ENCODE peak calls at places on chromosomes 2 and 18, in nine cellular contexts. W is IMR-90, D is heart right ventricle, F is tibial nerve, I is sigmoid colon, S is fibroblast of lung, P is hepatocyte, G is left lung, Q is spleen. E is an unnamed sample.

GRCh38 chr18:48058486-48058885 is 128.0 kb upstream of the SMAD2 start:
- DNase-seq in Q (peak; percentile 52), G (no peak), F (no peak), I (no peak), S (no peak), P (no peak), W (no peak), D (no peak), E (no peak)

GRCh38 chr18:67509711-67510110 is 6.8 kb downstream of the DSEL start:
- DNase-seq in D (no peak), I (no peak), P (no peak), F (no peak), S (peak; percentile 89), G (no peak), Q (no peak), W (peak; percentile 85), E (no peak)

GRCh38 chr18:433297-433696 is 67.2 kb downstream of the COLEC12 start:
- DNase-seq in S (no peak), G (no peak), I (no peak), Q (no peak), P (no peak), D (no peak), F (no peak), W (peak; percentile 24), E (no peak)

GRCh38 chr2:65980531-65980930 is 454.4 kb upstream of the MEIS1 start:
- DNase-seq in S (no peak), Q (no peak), G (no peak), D (no peak), I (no peak), W (no peak), F (no peak), P (no peak), E (no peak)

GRCh38 chr2:17401096-17401495 is 117.1 kb downstream of the RAD51AP2 start:
- DNase-seq in Q (no peak), S (no peak), W (no peak), P (no peak), G (no peak), D (no peak), I (no peak), F (no peak), E (no peak)

GRCh38 chr2:120531863-120532600 is 186.1 kb downstream of the INHBB start:
- DNase-seq in S (peak; percentile 84), F (peak; percentile 57), G (no peak), Q (peak; percentile 66), D (no peak), P (no peak), I (peak; percentile 55), W (no peak), E (no peak)

GRCh38 chr18:4454548-4455112 is 477 bp downstream of the DLGAP1 start:
- DNase-seq in G (no peak), P (peak; percentile 9), S (no peak), D (no peak), Q (no peak), W (no peak), I (no peak), F (no peak), E (no peak)

GRCh38 chr2:85649201-85650190 is 18.5 kb downstream of the SFTPB start:
- DNase-seq in P (no peak), G (no peak), I (no peak), W (peak; percentile 79), S (peak; percentile 83), Q (no peak), D (no peak), F (no peak), E (no peak)

GRCh38 chr2:9473985-9474360 is 378 bp upstream of the IAH1 start:
- DNase-seq in S (no peak), I (peak; percentile 84), G (peak; percentile 59), F (no peak), W (no peak), D (peak; percentile 54), Q (peak; percentile 94), P (peak; percentile 47), E (peak; percentile 70)

DNA sequence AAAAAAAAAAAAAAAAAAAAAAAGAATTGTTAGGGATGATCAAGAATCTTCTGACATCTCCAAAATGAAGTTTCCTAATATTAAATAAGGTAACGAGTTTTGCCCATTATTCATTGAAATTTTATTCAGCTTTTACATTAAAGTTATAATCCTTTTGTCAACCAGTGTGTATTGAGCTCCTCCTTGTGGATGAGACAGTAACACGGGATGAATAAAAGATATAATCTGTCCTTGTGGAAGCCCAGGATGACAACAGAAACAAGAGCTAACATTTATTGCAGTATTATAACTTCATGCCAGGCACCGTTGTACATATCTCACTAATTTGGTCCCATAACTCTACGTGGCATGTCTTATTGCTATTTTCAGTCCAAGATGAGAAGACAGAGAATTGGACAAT is 33.4 kb upstream of the SERPINB7 start:
- DNase-seq in I (no peak), W (peak; percentile 61), Q (no peak), P (no peak), S (peak; percentile 30), D (no peak), F (no peak), G (no peak), E (no peak)
- TF ChIP-seq CTCF in I (no peak), W (peak; percentile 75), Q (no peak), P (peak; percentile 54), S (peak; percentile 44), D (no peak), F (no peak), G (no peak), E (no peak)

GRCh38 chr2:173192071-173192470 is 116.4 kb downstream of the MAP3K20 start:
- DNase-seq in Q (no peak), F (no peak), P (no peak), D (no peak), G (no peak), W (no peak), S (no peak), I (no peak), E (no peak)

GRCh38 chr2:173193925-173194324 is 118.3 kb downstream of the MAP3K20 start:
- DNase-seq in I (no peak), W (peak; percentile 53), Q (no peak), D (no peak), F (no peak), S (peak; percentile 27), P (no peak), G (no peak), E (no peak)

GRCh38 chr2:173196080-173196479 is 120.4 kb downstream of the MAP3K20 start:
- DNase-seq in P (no peak), F (no peak), D (no peak), I (no peak), S (no peak), G (no peak), Q (no peak), W (no peak), E (no peak)

GRCh38 chr2:173196638-173197037 is 121.0 kb downstream of the MAP3K20 start:
- DNase-seq in W (no peak), F (no peak), D (no peak), G (no peak), S (no peak), I (no peak), Q (no peak), P (no peak), E (no peak)

DNA sequence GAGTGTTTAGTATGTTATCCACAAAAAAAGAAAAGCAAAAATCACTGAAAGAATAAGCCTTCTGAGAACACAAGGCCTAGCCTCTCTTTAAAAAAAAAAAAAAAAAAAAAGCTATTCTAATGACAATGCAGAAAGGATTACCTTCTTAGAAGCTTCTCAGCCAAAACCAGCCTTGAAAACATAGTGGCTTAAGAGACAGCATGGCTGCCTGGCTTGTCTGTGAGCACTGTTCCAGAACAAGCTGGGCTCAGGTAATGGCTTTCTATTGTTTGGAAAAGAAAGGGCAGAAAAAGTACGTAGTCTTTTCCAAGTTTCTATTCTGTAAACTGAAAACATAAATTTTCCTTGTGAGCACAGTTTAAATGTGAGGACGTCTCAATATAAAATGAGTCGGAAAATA is 119.5 kb downstream of the MAP3K20 start:
- DNase-seq in D (no peak), G (no peak), I (no peak), W (no peak), Q (no peak), P (no peak), F (no peak), S (no peak), E (no peak)
- H3K4me1 ChIP-seq in D (peaks cover 80% of the 10 kb centered on the region), G (no peaks in the 10 kb centered on the region), I (no peaks in the 10 kb centered on the region), W (peaks cover 16% of the 10 kb centered on the region), Q (no peaks in the 10 kb centered on the region), P (no peaks in the 10 kb centered on the region), F (no peaks in the 10 kb centered on the region), S (peaks cover 2% of the 10 kb centered on the region), E (no peaks in the 10 kb centered on the region)

GRCh38 chr18:50819027-50819726 is 639 bp downstream of the MRO start:
- DNase-seq in G (peak; percentile 41), W (no peak), I (peak; percentile 67), S (no peak), F (no peak), P (peak; percentile 74), D (peak; percentile 31), Q (peak; percentile 81), E (no peak)
- TF ChIP-seq CTCF in G (no peak), W (no peak), I (no peak), S (peak; percentile 12), F (no peak), P (peak; percentile 20), D (no peak), Q (no peak), E (no peak)

GRCh38 chr2:26927221-26927620 is 43.2 kb upstream of the MAPRE3 start:
- DNase-seq in P (no peak), D (no peak), F (no peak), Q (peak; percentile 57), W (no peak), S (no peak), I (no peak), G (no peak), E (no peak)

GRCh38 chr2:26922638-26923466 is 47.6 kb upstream of the MAPRE3 start:
- DNase-seq in G (no peak), I (peak; percentile 74), S (peak; percentile 15), P (peak; percentile 73), D (peak; percentile 25), Q (peak; percentile 78), F (no peak), W (peak; percentile 6), E (peak; percentile 37)

GRCh38 chr2:26924731-26925099 is 45.7 kb upstream of the MAPRE3 start:
- DNase-seq in G (no peak), I (no peak), D (no peak), S (no peak), P (no peak), F (no peak), W (no peak), Q (peak; percentile 56), E (no peak)

GRCh38 chr2:26921323-26921722 is 49.1 kb upstream of the MAPRE3 start:
- DNase-seq in F (no peak), S (no peak), I (no peak), Q (no peak), G (no peak), P (no peak), D (no peak), W (no peak), E (no peak)

DNA sequence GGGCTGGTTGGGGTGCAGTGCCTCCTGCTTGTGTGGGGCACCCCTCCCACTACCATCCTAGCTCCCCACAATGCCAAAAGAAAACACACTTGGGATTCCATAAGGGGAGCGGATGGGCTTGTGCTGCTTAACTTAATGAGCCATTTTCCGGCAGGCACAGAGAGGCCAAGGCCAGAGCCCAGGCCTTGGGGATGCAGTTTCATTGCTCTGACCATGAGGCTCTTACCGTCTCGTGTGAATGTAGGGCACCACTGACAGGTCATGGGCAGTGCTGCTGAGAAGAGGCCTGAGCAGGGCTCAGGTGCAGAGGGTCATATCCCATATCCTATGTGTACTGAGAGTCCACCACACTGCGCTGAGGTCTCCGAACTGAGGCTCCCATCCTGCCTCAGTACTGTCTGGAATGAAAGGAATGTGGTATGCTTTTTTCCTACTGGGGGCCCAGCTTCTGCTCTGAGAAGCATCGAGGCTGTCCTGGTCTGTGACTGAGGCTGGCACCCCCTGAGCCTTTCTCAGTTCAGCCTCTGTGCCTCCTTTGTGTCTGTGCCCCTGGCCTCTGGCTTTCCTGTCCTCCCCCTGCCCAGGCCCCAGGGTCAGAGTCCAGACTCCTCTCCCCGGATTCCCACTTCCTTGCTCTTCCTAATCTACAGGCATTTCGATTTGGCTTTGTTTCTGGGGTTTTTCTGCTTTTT is 45.2 kb upstream of the MAPRE3 start:
- DNase-seq in W (no peak), G (no peak), S (no peak), P (peak; percentile 49), Q (peak; percentile 62), I (no peak), F (no peak), D (no peak), E (no peak)
- H3K4me1 ChIP-seq in W (peaks cover 8% of the 10 kb centered on the region), G (no peaks in the 10 kb centered on the region), S (no peaks in the 10 kb centered on the region), P (peaks cover 15% of the 10 kb centered on the region), Q (peaks cover 12% of the 10 kb centered on the region), I (no peaks in the 10 kb centered on the region), F (no peaks in the 10 kb centered on the region), D (no peaks in the 10 kb centered on the region), E (no peaks in the 10 kb centered on the region)